ENCODE peak calls at places on chromosomes 7 and 10, in five cellular contexts. K, X, L, Z and A are unnamed samples.

GRCh38 chr10:132389631-132390454 is 7.2 kb upstream of the PWWP2B start:
- DNase-seq in K (no peak), X (peak), L (no peak), Z (no peak), A (peak)

GRCh38 chr10:36068542-36068941 is 426.4 kb upstream of the FZD8 start:
- DNase-seq in K (no peak), X (no peak), L (no peak), Z (no peak), A (no peak)

GRCh38 chr10:132532784-132533560 is 4.6 kb upstream of the INPP5A start:
- DNase-seq in K (peak), X (peak), L (peak), Z (peak), A (peak)

GRCh38 chr7:43879477-43879876 is 10.2 kb upstream of the MRPS24 start:
- DNase-seq in K (no peak), X (peak), L (peak), Z (no peak), A (peak)

GRCh38 chr7:30001953-30002352 is 12.4 kb upstream of the SCRN1 start:
- DNase-seq in K (no peak), X (no peak), L (no peak), Z (no peak), A (no peak)

GRCh38 chr10:20898851-20899250 is 1.7 kb upstream of the NEBL start:
- DNase-seq in K (no peak), X (no peak), L (no peak), Z (no peak), A (no peak)

GRCh38 chr7:79553811-79554555 is 100.5 kb upstream of the MAGI2 start:
- DNase-seq in K (peak), X (peak), L (peak), Z (no peak), A (peak)

GRCh38 chr7:121810831-121811494 is 62.0 kb upstream of the PTPRZ1 start:
- DNase-seq in K (no peak), X (no peak), L (no peak), Z (peak), A (no peak)

GRCh38 chr7:43113622-43114450 is 1.4 kb downstream of the HECW1 start:
- DNase-seq in K (no peak), X (peak), L (no peak), Z (no peak), A (no peak)

GRCh38 chr10:20990604-20991003 is 93.5 kb upstream of the NEBL start:
- DNase-seq in K (peak), X (peak), L (no peak), Z (peak), A (no peak)

GRCh38 chr7:108147031-108147563 is 16.9 kb upstream of the LAMB4 start:
- DNase-seq in K (no peak), X (no peak), L (no peak), Z (no peak), A (no peak)

GRCh38 chr10:53314856-53315255 is 542.3 kb upstream of the MBL2 start:
- DNase-seq in K (peak), X (peak), L (peak), Z (peak), A (no peak)

GRCh38 chr10:101578803-101579515 is 9.1 kb downstream of the POLL start:
- DNase-seq in K (no peak), X (no peak), L (no peak), Z (no peak), A (no peak)

GRCh38 chr10:133336131-133337078 is at the start of gene CALY:
- DNase-seq in K (no peak), X (peak), L (no peak), Z (peak), A (peak)

GRCh38 chr7:155306677-155307470 is 9.2 kb downstream of the INSIG1 start:
- DNase-seq in K (peak), X (no peak), L (no peak), Z (no peak), A (peak)

GRCh38 chr7:139960158-139960557 is 102.6 kb downstream of the PARP12 start:
- DNase-seq in K (no peak), X (no peak), L (peak), Z (peak), A (no peak)

DNA sequence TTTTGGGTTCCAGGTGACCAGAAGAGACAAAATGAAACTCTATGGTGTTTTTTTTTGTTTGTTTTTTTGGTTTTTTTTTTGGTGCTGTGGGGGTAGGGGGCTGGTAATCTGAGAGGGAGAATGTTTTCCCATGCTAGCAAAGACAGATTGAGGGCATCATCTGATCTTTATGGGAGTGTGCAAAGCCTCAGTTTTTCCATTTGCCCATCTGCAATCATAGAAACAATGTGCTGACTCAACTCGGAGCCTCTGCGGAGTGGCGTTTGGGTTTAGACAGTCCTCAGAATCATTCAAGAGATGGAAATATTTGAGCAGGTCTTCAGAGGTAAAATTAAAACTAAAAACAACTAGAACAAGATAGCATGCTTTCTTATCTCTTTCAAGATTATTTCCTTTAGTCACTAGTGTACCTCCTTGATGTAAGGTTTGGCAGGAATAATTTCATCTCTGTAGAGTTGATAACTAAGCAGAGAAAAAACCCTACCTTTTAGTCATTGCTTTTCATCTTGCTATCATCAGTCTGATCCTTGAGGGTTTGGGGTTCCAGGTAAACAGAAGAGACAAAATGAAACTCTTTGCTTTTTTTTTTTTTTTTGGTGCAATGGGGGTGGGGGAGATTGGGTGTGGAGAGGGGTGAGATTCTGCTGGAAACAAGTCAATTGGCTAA is 18.0 kb downstream of the CNNM2 start:
- DNase-seq in K (no peak), X (no peak), L (no peak), Z (no peak), A (peak)
- H3K4me2 ChIP-seq in K (no peak), X (no peak), L (no peak), Z (no peak), A (no peak)

GRCh38 chr7:36366005-36366583 is 23.6 kb upstream of the ANLN start:
- DNase-seq in K (no peak), X (no peak), L (no peak), Z (no peak), A (peak)
- H3K4me3 ChIP-seq in K (peak), X (peak), L (no peak), Z (no peak), A (peak)

DNA sequence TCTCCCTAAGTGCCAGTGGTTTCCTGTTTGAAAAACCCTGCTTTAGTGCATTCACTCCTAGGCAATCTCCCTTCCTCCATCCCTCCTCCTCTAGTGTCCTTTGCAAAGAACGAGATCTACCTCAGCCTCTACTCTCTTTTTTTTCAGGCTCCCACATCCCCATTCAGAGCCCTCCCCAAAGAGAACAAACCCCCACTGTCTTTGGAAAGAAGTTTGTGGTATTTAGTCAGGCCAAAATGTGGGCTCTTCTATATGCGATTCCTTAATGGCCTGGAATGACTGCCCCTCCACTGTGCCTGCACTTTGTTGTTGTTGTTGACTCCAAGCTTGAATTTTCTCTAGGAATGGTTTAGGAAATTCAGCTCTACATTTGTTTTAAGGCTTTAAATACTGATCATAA is 36.3 kb downstream of the PALS2 start:
- DNase-seq in K (no peak), X (no peak), L (no peak), Z (peak), A (no peak)
- H3K4me2 ChIP-seq in K (no peak), X (no peak), L (no peak), Z (no peak), A (no peak)

GRCh38 chr7:50334341-50334994 is 30.0 kb downstream of the IKZF1 start:
- DNase-seq in K (no peak), X (no peak), L (no peak), Z (no peak), A (no peak)

GRCh38 chr7:50335230-50335794 is 30.8 kb downstream of the IKZF1 start:
- DNase-seq in K (no peak), X (no peak), L (no peak), Z (no peak), A (no peak)

GRCh38 chr7:50335795-50336754 is 31.6 kb downstream of the IKZF1 start:
- DNase-seq in K (no peak), X (no peak), L (no peak), Z (peak), A (no peak)

GRCh38 chr7:50339990-50340500 is 35.5 kb downstream of the IKZF1 start:
- DNase-seq in K (no peak), X (no peak), L (no peak), Z (peak), A (no peak)

GRCh38 chr7:50336909-50337703 is 32.6 kb downstream of the IKZF1 start:
- DNase-seq in K (no peak), X (no peak), L (no peak), Z (no peak), A (no peak)
- H3K4me3 ChIP-seq in K (no peak), X (no peak), L (no peak), Z (no peak), A (no peak)

GRCh38 chr10:75403144-75404022 is 1.8 kb upstream of the ZNF503 start:
- DNase-seq in K (peak), X (peak), L (no peak), Z (peak), A (peak)
- H3K4me2 ChIP-seq in K (peak), X (peak), L (peak), Z (peak), A (peak)

GRCh38 chr10:301536-301935 is 166.3 kb downstream of the ZMYND11 start:
- DNase-seq in K (no peak), X (no peak), L (no peak), Z (no peak), A (no peak)

GRCh38 chr10:305034-305433 is 169.8 kb downstream of the ZMYND11 start:
- DNase-seq in K (no peak), X (no peak), L (no peak), Z (no peak), A (no peak)

GRCh38 chr10:299512-299911 is 164.3 kb downstream of the ZMYND11 start:
- DNase-seq in K (no peak), X (no peak), L (no peak), Z (no peak), A (no peak)

GRCh38 chr10:298033-298432 is 162.8 kb downstream of the ZMYND11 start:
- DNase-seq in K (no peak), X (no peak), L (no peak), Z (no peak), A (no peak)

DNA sequence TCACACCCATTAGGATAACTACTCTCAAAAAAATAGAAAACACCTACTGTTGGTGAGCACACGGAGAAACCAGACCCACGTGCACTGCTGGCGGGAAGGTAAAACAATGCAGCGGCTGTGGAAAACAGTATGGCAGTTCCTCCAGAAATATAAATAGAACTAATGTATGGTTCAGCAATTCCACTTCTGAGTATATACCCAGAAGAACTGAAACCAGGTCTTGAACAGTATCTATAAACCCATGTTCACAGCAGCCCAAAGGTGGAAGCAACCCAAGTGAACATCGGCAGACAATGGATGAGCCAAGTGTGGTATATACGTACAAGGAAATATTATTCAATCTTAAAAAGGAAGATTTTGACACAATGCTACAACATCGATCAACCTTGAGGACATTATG is 164.7 kb downstream of the ZMYND11 start:
- DNase-seq in K (no peak), X (no peak), L (no peak), Z (no peak), A (no peak)
- H3K4me3 ChIP-seq in K (no peak), X (no peak), L (no peak), Z (no peak), A (no peak)

DNA sequence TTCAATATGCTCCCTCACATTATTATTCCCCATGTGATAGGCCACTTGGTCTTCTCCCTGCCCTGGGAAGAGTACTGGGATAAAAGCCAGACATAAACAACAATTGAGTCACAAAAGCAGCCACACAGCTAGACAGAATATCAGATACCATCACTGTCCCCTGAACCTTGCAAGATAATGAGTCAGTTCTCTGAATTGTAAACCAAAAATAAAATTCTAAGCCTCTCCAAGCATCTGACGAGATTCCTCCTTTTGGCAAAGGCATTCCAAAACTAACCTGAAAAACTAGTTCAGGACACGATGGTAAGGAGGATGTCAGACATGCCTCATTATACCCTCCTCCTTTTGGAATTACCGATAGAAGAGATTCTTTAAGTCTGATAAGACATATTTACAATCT is 450.7 kb downstream of the HTR7 start:
- DNase-seq in K (peak), X (no peak), L (peak), Z (peak), A (peak)
- H3K4me2 ChIP-seq in K (peak), X (no peak), L (no peak), Z (no peak), A (peak)

GRCh38 chr10:33334839-33335549 is 527 bp upstream of the NRP1 start:
- DNase-seq in K (peak), X (peak), L (peak), Z (peak), A (peak)
- H3K4me3 ChIP-seq in K (peak), X (peak), L (peak), Z (peak), A (peak)